ENCODE peak calls at places on chromosomes 4 and X, in four cellular contexts. Y, H, F and J are unnamed samples.

GRCh38 chr4:79399076-79399475 is 9.0 kb downstream of the GK2 start:
- DNase-seq in F (no peak), H (no peak), Y (no peak), J (no peak)

GRCh38 chrX:130716822-130717405 is 186.1 kb downstream of the ENOX2 start:
- DNase-seq in Y (no peak), H (no peak), F (no peak), J (no peak)

GRCh38 chr4:153486281-153487151 is 20.4 kb downstream of the TMEM131L start:
- DNase-seq in F (peak; percentile 34), Y (no peak), H (peak; percentile 86), J (peak; percentile 90)

GRCh38 chr4:47002593-47002992 is 9.2 kb upstream of the GABRA4 start:
- DNase-seq in H (no peak), Y (no peak), F (no peak), J (no peak)

GRCh38 chr4:23884261-23884660 is 5.6 kb downstream of the PPARGC1A start:
- DNase-seq in F (no peak), Y (no peak), H (no peak), J (no peak)

GRCh38 chr4:72500214-72500613 is 68.8 kb downstream of the ADAMTS3 start:
- DNase-seq in Y (no peak), F (no peak), H (no peak), J (no peak)

GRCh38 chr4:3375688-3376087 is 66.1 kb upstream of the HGFAC start:
- DNase-seq in Y (no peak), F (no peak), H (peak; percentile 91), J (no peak)

GRCh38 chr4:185211641-185212040 is 2.2 kb downstream of the SNX25 start:
- DNase-seq in F (no peak), H (no peak), Y (no peak), J (no peak)

GRCh38 chr4:48931459-48931858 is 24.9 kb upstream of the OCIAD2 start:
- DNase-seq in Y (no peak), F (no peak), H (no peak), J (no peak)

GRCh38 chr4:141410839-141411238 is 190.1 kb downstream of the ZNF330 start:
- DNase-seq in Y (no peak), F (no peak), H (peak; percentile 68), J (no peak)

GRCh38 chr4:139746430-139746829 is 80.8 kb downstream of the MGST2 start:
- DNase-seq in F (no peak), H (no peak), Y (no peak), J (no peak)